ENCODE peak calls at places on chromosomes 13 and 19, in ten cellular contexts. D, C, U, K, B, E, I, L, T and H are unnamed samples.

GRCh38 chr19:39946532-39946931 is 12.1 kb upstream of the FCGBP start:
- DNase-seq in D (no peak), C (no peak), U (peak; percentile 75), K (no peak), B (no peak), E (no peak), I (no peak), L (no peak), T (no peak), H (peak; percentile 76)

GRCh38 chr19:18153555-18154134 is 682 bp downstream of the PIK3R2 start:
- DNase-seq in D (peak; percentile 46), C (no peak), U (no peak), K (peak; percentile 38), B (peak; percentile 49), E (no peak), I (no peak), L (no peak), T (no peak), H (no peak)

GRCh38 chr13:48853381-48854102 is 122.2 kb upstream of the FNDC3A start:
- DNase-seq in D (no peak), C (no peak), U (no peak), K (no peak), B (no peak), E (peak; percentile 67), I (no peak), L (peak; percentile 56), T (no peak), H (no peak)

GRCh38 chr13:22461854-22462565 is 718.8 kb upstream of the SGCG start:
- DNase-seq in D (no peak), C (no peak), U (no peak), K (no peak), B (no peak), E (no peak), I (no peak), L (peak; percentile 72), T (no peak), H (no peak)

GRCh38 chr19:55694656-55695491 is 19.8 kb downstream of the EPN1 start:
- DNase-seq in D (no peak), C (no peak), U (no peak), K (no peak), B (peak; percentile 18), E (no peak), I (no peak), L (no peak), T (no peak), H (no peak)

GRCh38 chr19:3075605-3076431 is 13.5 kb upstream of the TLE5 start:
- DNase-seq in D (peak; percentile 74), C (no peak), U (peak; percentile 38), K (peak; percentile 72), B (no peak), E (no peak), I (peak; percentile 65), L (no peak), T (no peak), H (peak; percentile 40)

GRCh38 chr19:18844806-18845329 is 13.1 kb downstream of the UPF1 start:
- DNase-seq in D (no peak), C (no peak), U (no peak), K (no peak), B (no peak), E (no peak), I (no peak), L (no peak), T (no peak), H (no peak)

GRCh38 chr13:99093997-99094396 is 106.7 kb upstream of the UBAC2 start:
- DNase-seq in D (no peak), C (no peak), U (peak; percentile 4), K (no peak), B (no peak), E (no peak), I (no peak), L (no peak), T (no peak), H (peak; percentile 45)

GRCh38 chr19:57560049-57560491 is 407 bp upstream of the ZNF550 start:
- DNase-seq in D (no peak), C (no peak), U (peak; percentile 66), K (no peak), B (peak; percentile 56), E (peak; percentile 76), I (no peak), L (peak; percentile 72), T (no peak), H (peak; percentile 67)

GRCh38 chr19:57558525-57558924 is 1.1 kb downstream of the ZNF550 start:
- DNase-seq in D (no peak), C (no peak), U (no peak), K (no peak), B (no peak), E (peak; percentile 35), I (no peak), L (peak; percentile 37), T (no peak), H (peak; percentile 23)

GRCh38 chr19:57563547-57563946 is 3.9 kb upstream of the ZNF550 start:
- DNase-seq in D (no peak), C (no peak), U (no peak), K (no peak), B (no peak), E (no peak), I (no peak), L (no peak), T (no peak), H (no peak)

GRCh38 chr19:57559008-57559403 is 657 bp downstream of the ZNF550 start:
- DNase-seq in D (peak; percentile 58), C (no peak), U (peak; percentile 30), K (peak; percentile 14), B (peak; percentile 42), E (no peak), I (no peak), L (no peak), T (no peak), H (peak; percentile 23)

GRCh38 chr19:57559404-57560025 is at the start of gene ZNF550:
- DNase-seq in D (peak; percentile 88), C (peak; percentile 90), U (peak; percentile 85), K (peak; percentile 75), B (peak; percentile 95), E (peak; percentile 83), I (peak; percentile 88), L (peak; percentile 89), T (peak; percentile 62), H (peak; percentile 93)
- H3K4me3 ChIP-seq in D (peak within 1 kb of the TSS; percentile 87), C (peak within 1 kb of the TSS; percentile 69), U (peak within 1 kb of the TSS; percentile 82), K (peak within 1 kb of the TSS; percentile 71), B (peak within 1 kb of the TSS; percentile 96), E (peak within 1 kb of the TSS; percentile 95), I (peak within 1 kb of the TSS; percentile 95), L (peak within 1 kb of the TSS; percentile 90), T (peak within 1 kb of the TSS; percentile 95), H (peak within 1 kb of the TSS; percentile 90)

DNA sequence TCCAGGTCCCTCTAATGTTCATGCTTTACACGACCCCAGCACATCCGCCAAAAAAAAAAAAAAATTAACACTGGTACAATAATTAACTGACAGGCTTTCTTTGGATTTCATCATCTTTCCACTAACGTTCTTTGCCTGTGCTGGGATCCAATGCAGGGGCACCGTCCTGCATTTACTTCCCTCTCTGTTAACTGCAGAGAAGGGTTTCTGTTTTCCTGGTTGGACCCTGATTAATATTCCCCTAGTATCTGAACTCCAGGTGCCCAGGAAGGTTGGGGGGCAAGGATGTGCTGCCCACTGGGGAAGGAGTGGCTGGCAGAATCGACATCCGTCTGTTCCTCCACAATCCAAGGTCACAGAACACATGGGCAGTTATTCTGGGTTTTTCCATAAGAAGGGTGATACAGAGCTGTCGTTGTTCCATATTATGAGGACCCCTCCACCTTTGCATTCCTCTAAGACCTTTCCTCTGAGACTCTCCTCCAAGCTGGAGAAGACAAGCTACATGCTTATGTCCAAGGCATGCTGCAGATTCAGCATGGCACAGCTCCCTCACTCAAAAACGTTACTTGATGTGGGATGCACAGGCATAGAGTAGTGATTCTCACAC is 4.5 kb upstream of the LAIR1 start:
- DNase-seq in D (no peak), C (no peak), U (no peak), K (no peak), B (no peak), E (no peak), I (no peak), L (no peak), T (no peak), H (no peak)
- H3K4me3 ChIP-seq in D (no peak overlapping the region), C (no peak overlapping the region), U (no peak overlapping the region), K (no peak overlapping the region), B (peak overlapping the region; percentile 26), E (no peak overlapping the region), I (no peak overlapping the region), L (no peak overlapping the region), T (no peak overlapping the region), H (no peak overlapping the region)

GRCh38 chr19:589693-590395 is at the start of gene HCN2:
- DNase-seq in D (no peak), C (no peak), U (no peak), K (no peak), B (no peak), E (no peak), I (no peak), L (no peak), T (no peak), H (no peak)

GRCh38 chr19:592101-592500 is 2.4 kb downstream of the HCN2 start:
- DNase-seq in D (no peak), C (no peak), U (no peak), K (no peak), B (no peak), E (no peak), I (no peak), L (no peak), T (no peak), H (no peak)

GRCh38 chr19:591099-591958 is 1.6 kb downstream of the HCN2 start:
- DNase-seq in D (peak; percentile 86), C (no peak), U (peak; percentile 35), K (no peak), B (no peak), E (no peak), I (peak; percentile 38), L (no peak), T (no peak), H (peak; percentile 54)

GRCh38 chr19:590396-590745 is 690 bp downstream of the HCN2 start:
- DNase-seq in D (peak; percentile 66), C (no peak), U (peak; percentile 25), K (no peak), B (no peak), E (peak; percentile 30), I (no peak), L (peak; percentile 30), T (no peak), H (peak; percentile 59)

GRCh38 chr19:590750-591098 is 1.0 kb downstream of the HCN2 start:
- DNase-seq in D (no peak), C (no peak), U (no peak), K (no peak), B (no peak), E (no peak), I (no peak), L (no peak), T (no peak), H (no peak)
- H3K4me3 ChIP-seq in D (no peak overlapping the region), C (no peak overlapping the region), U (no peak overlapping the region), K (no peak overlapping the region), B (peak overlapping the region; percentile 24), E (no peak overlapping the region), I (no peak overlapping the region), L (no peak overlapping the region), T (peak overlapping the region; percentile 32), H (no peak overlapping the region)

DNA sequence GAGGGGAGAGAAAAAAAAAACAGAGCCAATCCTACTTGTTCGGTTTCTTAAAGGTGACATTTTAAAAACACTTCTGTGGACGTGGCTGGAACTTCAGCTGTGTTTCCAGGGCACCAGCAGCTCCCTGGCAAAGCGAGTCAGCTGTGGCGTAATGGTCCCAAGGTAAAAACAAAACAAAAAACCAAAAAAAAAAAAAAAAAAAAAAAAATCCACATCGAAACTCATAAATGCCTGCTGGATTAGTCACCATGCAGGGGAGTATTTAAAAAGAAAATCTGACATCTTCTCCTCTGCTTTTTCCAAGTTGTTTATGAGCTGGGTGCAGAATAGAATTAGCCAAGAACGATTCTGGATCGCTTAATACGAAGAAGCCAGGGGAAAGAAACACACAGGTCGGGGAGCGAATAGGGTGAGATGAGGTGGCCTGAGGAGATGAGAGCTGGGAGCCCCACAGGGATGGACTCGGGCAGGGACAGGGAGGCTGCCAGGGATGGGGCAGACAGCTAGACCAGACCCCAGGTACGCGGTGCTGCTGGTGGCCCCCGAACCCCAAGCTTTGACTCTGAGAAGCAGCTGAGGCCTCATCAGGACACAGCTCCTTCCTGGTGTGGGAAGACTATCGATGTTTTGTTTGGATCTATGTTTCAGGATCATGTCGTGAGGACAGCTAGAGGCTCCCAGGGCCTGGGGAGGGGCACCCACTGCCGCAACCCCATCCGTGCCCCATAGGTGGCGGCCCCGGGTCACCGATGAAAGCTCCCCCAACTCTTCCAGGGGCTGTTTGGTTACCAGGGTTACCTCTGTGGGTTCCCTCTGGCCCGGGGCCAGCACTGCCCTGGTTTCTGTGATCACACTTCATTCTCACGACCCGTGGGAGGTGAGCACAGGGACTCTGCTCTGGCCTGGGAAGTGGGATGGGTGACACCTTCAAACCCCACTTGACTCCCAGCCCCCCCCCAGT is 3.1 kb upstream of the CTXN1 start:
- DNase-seq in D (peak; percentile 75), C (no peak), U (peak; percentile 82), K (peak; percentile 51), B (no peak), E (peak; percentile 88), I (peak; percentile 78), L (peak; percentile 85), T (no peak), H (peak; percentile 63)
- H3K4me3 ChIP-seq in D (no peak overlapping the region), C (no peak overlapping the region), U (no peak overlapping the region), K (no peak overlapping the region), B (no peak overlapping the region), E (no peak overlapping the region), I (peak overlapping the region; percentile 17), L (peak overlapping the region; percentile 14), T (no peak overlapping the region), H (no peak overlapping the region)